ENCODE peak calls at places on chromosomes 2 and 18, in seven cellular contexts. One of them, this sample, is unnamed. For H4K20me1, the result is how much of the 10 kb centered on the place peaks cover.

GRCh38 chr2:8609357-8609804 is 72.5 kb upstream of the ID2 start:
- DNase-seq in MM.1S: no peak
- DNase-seq in GM23338: peak
- DNase-seq in H9: peak
- DNase-seq in IMR-90: no peak
- DNase-seq in HCT116: no peak
- DNase-seq in fibroblast of lung: no peak
- DNase-seq in this sample: no peak

GRCh38 chr2:8652774-8653426 is 29.0 kb upstream of the ID2 start:
- DNase-seq in HCT116: no peak
- DNase-seq in fibroblast of lung: no peak
- DNase-seq in GM23338: no peak
- DNase-seq in H9: no peak
- DNase-seq in IMR-90: no peak
- DNase-seq in MM.1S: no peak
- DNase-seq in this sample: no peak

GRCh38 chr18:76490701-76491171 is 4.3 kb downstream of the ZNF516 start:
- DNase-seq in fibroblast of lung: no peak
- DNase-seq in GM23338: peak
- DNase-seq in H9: no peak
- DNase-seq in IMR-90: peak
- DNase-seq in HCT116: no peak
- DNase-seq in MM.1S: peak
- DNase-seq in this sample: peak

GRCh38 chr2:2732331-2733119 is 401.4 kb upstream of the MYT1L start:
- DNase-seq in IMR-90: no peak
- DNase-seq in HCT116: no peak
- DNase-seq in fibroblast of lung: no peak
- DNase-seq in H9: no peak
- DNase-seq in GM23338: no peak
- DNase-seq in MM.1S: no peak
- DNase-seq in this sample: no peak

GRCh38 chr2:127410871-127411396 is 7.3 kb upstream of the PROC start:
- DNase-seq in HCT116: no peak
- DNase-seq in GM23338: no peak
- DNase-seq in MM.1S: peak
- DNase-seq in fibroblast of lung: peak
- DNase-seq in IMR-90: peak
- DNase-seq in H9: no peak
- DNase-seq in this sample: peak

GRCh38 chr18:56748698-56749268 is 97.6 kb downstream of the WDR7 start:
- DNase-seq in fibroblast of lung: peak
- DNase-seq in HCT116: peak
- DNase-seq in H9: no peak
- DNase-seq in GM23338: peak
- DNase-seq in MM.1S: peak
- DNase-seq in IMR-90: peak
- DNase-seq in this sample: no peak

GRCh38 chr2:53828331-53828730 is 31.4 kb downstream of the GPR75 start:
- DNase-seq in HCT116: no peak
- DNase-seq in IMR-90: no peak
- DNase-seq in MM.1S: no peak
- DNase-seq in GM23338: no peak
- DNase-seq in fibroblast of lung: no peak
- DNase-seq in H9: no peak
- DNase-seq in this sample: no peak

GRCh38 chr2:61993422-61994024 is 88.0 kb downstream of the COMMD1 start:
- DNase-seq in MM.1S: peak
- DNase-seq in H9: no peak
- DNase-seq in HCT116: peak
- DNase-seq in GM23338: peak
- DNase-seq in fibroblast of lung: peak
- DNase-seq in IMR-90: peak
- DNase-seq in this sample: peak

GRCh38 chr2:216215991-216216390 is 106.8 kb downstream of the XRCC5 start:
- DNase-seq in fibroblast of lung: peak
- DNase-seq in HCT116: no peak
- DNase-seq in MM.1S: peak
- DNase-seq in IMR-90: peak
- DNase-seq in H9: no peak
- DNase-seq in GM23338: peak
- DNase-seq in this sample: no peak

GRCh38 chr2:121501070-121501469 is 29.6 kb upstream of the RNU4ATAC start:
- DNase-seq in GM23338: no peak
- DNase-seq in IMR-90: peak
- DNase-seq in MM.1S: no peak
- DNase-seq in HCT116: no peak
- DNase-seq in fibroblast of lung: peak
- DNase-seq in H9: no peak
- DNase-seq in this sample: no peak

GRCh38 chr2:65420712-65421431 is 11.5 kb downstream of the SPRED2 start:
- DNase-seq in HCT116: no peak
- DNase-seq in fibroblast of lung: peak
- DNase-seq in IMR-90: peak
- DNase-seq in GM23338: peak
- DNase-seq in H9: no peak
- DNase-seq in MM.1S: no peak
- DNase-seq in this sample: peak

GRCh38 chr2:54473876-54474275 is 17.7 kb downstream of the SPTBN1 start:
- DNase-seq in GM23338: no peak
- DNase-seq in MM.1S: no peak
- DNase-seq in fibroblast of lung: no peak
- DNase-seq in H9: no peak
- DNase-seq in IMR-90: no peak
- DNase-seq in HCT116: no peak
- DNase-seq in this sample: no peak

GRCh38 chr18:24831871-24832665 is 371.6 kb downstream of the HRH4 start:
- DNase-seq in H9: no peak
- DNase-seq in MM.1S: no peak
- DNase-seq in HCT116: no peak
- DNase-seq in fibroblast of lung: no peak
- DNase-seq in IMR-90: no peak
- DNase-seq in GM23338: no peak
- DNase-seq in this sample: no peak

GRCh38 chr2:174594451-174594850 is 3.2 kb downstream of the WIPF1 start:
- DNase-seq in HCT116: no peak
- DNase-seq in MM.1S: peak
- DNase-seq in fibroblast of lung: no peak
- DNase-seq in IMR-90: no peak
- DNase-seq in GM23338: no peak
- DNase-seq in H9: no peak
- DNase-seq in this sample: no peak

GRCh38 chr2:189402932-189403331 is 38.3 kb upstream of the WDR75 start:
- DNase-seq in GM23338: no peak
- DNase-seq in HCT116: no peak
- DNase-seq in MM.1S: no peak
- DNase-seq in IMR-90: peak
- DNase-seq in H9: no peak
- DNase-seq in fibroblast of lung: peak
- DNase-seq in this sample: no peak

GRCh38 chr18:46321954-46322353 is 217.8 kb downstream of the HAUS1 start:
- DNase-seq in H9: peak
- DNase-seq in GM23338: peak
- DNase-seq in MM.1S: no peak
- DNase-seq in IMR-90: no peak
- DNase-seq in fibroblast of lung: no peak
- DNase-seq in HCT116: no peak
- DNase-seq in this sample: peak

GRCh38 chr2:73004889-73005596 is 66.5 kb downstream of the SFXN5 start:
- DNase-seq in MM.1S: no peak
- DNase-seq in HCT116: no peak
- DNase-seq in H9: peak
- DNase-seq in GM23338: no peak
- DNase-seq in fibroblast of lung: no peak
- DNase-seq in IMR-90: no peak
- DNase-seq in this sample: no peak

GRCh38 chr2:23649285-23649684 is 264.3 kb downstream of the KLHL29 start:
- DNase-seq in IMR-90: no peak
- DNase-seq in HCT116: no peak
- DNase-seq in H9: no peak
- DNase-seq in MM.1S: no peak
- DNase-seq in fibroblast of lung: no peak
- DNase-seq in GM23338: no peak
- DNase-seq in this sample: no peak

GRCh38 chr2:160157861-160158813 is 41.9 kb downstream of the ITGB6 start:
- DNase-seq in MM.1S: no peak
- DNase-seq in HCT116: no peak
- DNase-seq in H9: no peak
- DNase-seq in IMR-90: peak
- DNase-seq in fibroblast of lung: no peak
- DNase-seq in GM23338: no peak
- DNase-seq in this sample: peak

GRCh38 chr2:85578243-85579180 is 1.1 kb downstream of the VAMP8 start:
- DNase-seq in fibroblast of lung: no peak
- DNase-seq in H9: peak
- DNase-seq in GM23338: no peak
- DNase-seq in HCT116: no peak
- DNase-seq in IMR-90: no peak
- DNase-seq in MM.1S: no peak
- DNase-seq in this sample: peak

GRCh38 chr2:233965032-233965614 is 48.0 kb downstream of the TRPM8 start:
- DNase-seq in MM.1S: no peak
- DNase-seq in fibroblast of lung: no peak
- DNase-seq in H9: no peak
- DNase-seq in HCT116: no peak
- DNase-seq in IMR-90: no peak
- DNase-seq in GM23338: no peak
- DNase-seq in this sample: no peak

GRCh38 chr2:189534854-189535253 is 45.7 kb downstream of the SLC40A1 start:
- DNase-seq in H9: no peak
- DNase-seq in fibroblast of lung: peak
- DNase-seq in IMR-90: peak
- DNase-seq in HCT116: no peak
- DNase-seq in MM.1S: no peak
- DNase-seq in GM23338: no peak
- DNase-seq in this sample: peak

GRCh38 chr18:11004294-11004693 is 145.1 kb downstream of the PIEZO2 start:
- DNase-seq in HCT116: no peak
- DNase-seq in IMR-90: peak
- DNase-seq in MM.1S: no peak
- DNase-seq in fibroblast of lung: peak
- DNase-seq in H9: no peak
- DNase-seq in GM23338: no peak
- DNase-seq in this sample: no peak

GRCh38 chr18:77065221-77065981 is 67.2 kb downstream of the MBP start:
- DNase-seq in IMR-90: peak
- DNase-seq in GM23338: no peak
- DNase-seq in H9: no peak
- DNase-seq in fibroblast of lung: peak
- DNase-seq in HCT116: peak
- DNase-seq in MM.1S: peak
- DNase-seq in this sample: peak

GRCh38 chr2:163729874-163730273 is 5.9 kb downstream of the FIGN start:
- DNase-seq in fibroblast of lung: no peak
- DNase-seq in H9: no peak
- DNase-seq in GM23338: peak
- DNase-seq in IMR-90: no peak
- DNase-seq in HCT116: no peak
- DNase-seq in MM.1S: no peak
- DNase-seq in this sample: no peak

GRCh38 chr2:144256996-144257707 is 262.8 kb downstream of the ZEB2 start:
- DNase-seq in HCT116: no peak
- DNase-seq in H9: no peak
- DNase-seq in fibroblast of lung: peak
- DNase-seq in GM23338: no peak
- DNase-seq in MM.1S: no peak
- DNase-seq in IMR-90: peak
- DNase-seq in this sample: no peak

DNA sequence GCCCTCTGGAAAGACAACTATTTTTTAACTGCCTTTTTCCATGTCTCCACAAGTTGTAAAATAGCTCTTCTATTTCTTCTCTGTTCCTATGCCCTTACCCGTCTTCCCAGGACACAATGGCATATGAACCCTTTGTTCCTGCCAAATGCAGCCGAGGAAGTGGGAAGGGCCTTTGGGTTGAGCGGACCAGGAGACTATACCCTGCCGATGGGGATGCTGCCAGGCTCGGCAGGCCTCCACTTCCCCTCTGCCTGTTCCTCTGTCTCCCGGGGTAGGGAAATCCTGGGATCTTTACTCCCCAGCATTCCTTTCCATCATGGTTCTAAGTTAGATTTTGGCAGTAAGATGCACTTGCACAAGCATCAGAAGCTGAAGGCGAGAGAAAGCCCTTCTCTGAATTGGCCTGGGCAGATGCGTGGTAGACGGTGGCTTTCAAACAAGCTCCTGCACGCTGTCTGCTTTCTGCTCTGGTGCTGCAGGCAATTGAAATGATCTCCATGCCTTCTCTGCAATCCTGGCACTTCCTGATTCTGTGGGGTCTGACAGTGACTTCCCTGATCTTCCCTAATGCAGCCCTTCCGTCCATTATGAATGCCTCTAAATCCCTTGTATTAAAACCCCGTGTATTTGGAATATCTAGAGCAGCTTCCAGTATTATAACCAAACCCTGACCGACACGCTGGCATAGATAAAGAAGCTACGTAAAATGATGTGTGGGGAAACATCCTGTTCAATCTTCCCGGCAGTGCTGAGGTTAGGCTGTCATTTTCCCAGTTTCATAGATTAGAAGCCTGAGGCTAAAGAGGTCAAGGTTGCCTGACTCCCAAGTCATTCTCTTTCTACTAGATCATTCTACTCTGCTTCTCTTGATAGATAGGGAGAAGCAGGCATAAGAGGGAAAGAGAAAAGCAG is 69.8 kb downstream of the MCFD2 start:
- DNase-seq in fibroblast of lung: no peak
- DNase-seq in GM23338: no peak
- DNase-seq in HCT116: no peak
- DNase-seq in H9: no peak
- DNase-seq in IMR-90: no peak
- DNase-seq in MM.1S: no peak
- DNase-seq in this sample: no peak
- TF ChIP-seq CTCF in fibroblast of lung: no peak
- TF ChIP-seq CTCF in GM23338: no peak
- TF ChIP-seq CTCF in HCT116: no peak
- TF ChIP-seq CTCF in H9: no peak
- TF ChIP-seq CTCF in IMR-90: no peak
- TF ChIP-seq CTCF in MM.1S: no peak
- TF ChIP-seq CTCF in this sample: no peak

GRCh38 chr2:15712551-15713342 is 121.1 kb downstream of the DDX1 start:
- DNase-seq in GM23338: no peak
- DNase-seq in H9: no peak
- DNase-seq in fibroblast of lung: no peak
- DNase-seq in MM.1S: no peak
- DNase-seq in HCT116: no peak
- DNase-seq in IMR-90: no peak
- DNase-seq in this sample: no peak
- H4K20me1 ChIP-seq in GM23338: under half
- H4K20me1 ChIP-seq in H9: under half
- H4K20me1 ChIP-seq in fibroblast of lung: under half
- H4K20me1 ChIP-seq in MM.1S: under half
- H4K20me1 ChIP-seq in HCT116: under half
- H4K20me1 ChIP-seq in IMR-90: under half
- H4K20me1 ChIP-seq in this sample: under half

GRCh38 chr2:38076250-38076709 is 329 bp upstream of the CYP1B1 start:
- DNase-seq in IMR-90: peak
- DNase-seq in fibroblast of lung: peak
- DNase-seq in GM23338: peak
- DNase-seq in HCT116: peak
- DNase-seq in MM.1S: peak
- DNase-seq in H9: peak
- DNase-seq in this sample: peak
- TF ChIP-seq CTCF in IMR-90: peak
- TF ChIP-seq CTCF in fibroblast of lung: peak
- TF ChIP-seq CTCF in GM23338: peak
- TF ChIP-seq CTCF in HCT116: no peak
- TF ChIP-seq CTCF in MM.1S: no peak
- TF ChIP-seq CTCF in H9: peak
- TF ChIP-seq CTCF in this sample: no peak

GRCh38 chr2:109173311-109174171 is 44.5 kb downstream of the SH3RF3 start:
- DNase-seq in MM.1S: no peak
- DNase-seq in IMR-90: peak
- DNase-seq in GM23338: peak
- DNase-seq in H9: no peak
- DNase-seq in HCT116: no peak
- DNase-seq in fibroblast of lung: peak
- DNase-seq in this sample: no peak
- H4K20me1 ChIP-seq in MM.1S: under half
- H4K20me1 ChIP-seq in IMR-90: under half
- H4K20me1 ChIP-seq in GM23338: under half
- H4K20me1 ChIP-seq in H9: under half
- H4K20me1 ChIP-seq in HCT116: under half
- H4K20me1 ChIP-seq in fibroblast of lung: under half
- H4K20me1 ChIP-seq in this sample: under half

This sample was measured in PC-9.